ENCODE peak calls at places on chromosomes 4 and X, in eight cellular contexts. One of them, this sample, is unnamed. For H3K4me1, the result is how much of the 10 kb centered on the place peaks cover.

GRCh38 chr4:3690576-3691152 is 75.5 kb upstream of the ADRA2C start:
- DNase-seq in left ventricle myocardium inferior: no peak
- DNase-seq in adipocyte: no peak
- DNase-seq in CD4-positive, alpha-beta memory T cell: no peak
- DNase-seq in upper lobe of left lung: peak
- DNase-seq in PC-3: no peak
- DNase-seq in right lobe of liver: no peak
- DNase-seq in stomach: no peak
- DNase-seq in this sample: no peak

GRCh38 chr4:138007572-138007971 is 234.6 kb downstream of the SLC7A11 start:
- DNase-seq in left ventricle myocardium inferior: no peak
- DNase-seq in adipocyte: no peak
- DNase-seq in CD4-positive, alpha-beta memory T cell: no peak
- DNase-seq in upper lobe of left lung: no peak
- DNase-seq in PC-3: peak
- DNase-seq in right lobe of liver: no peak
- DNase-seq in stomach: no peak
- DNase-seq in this sample: no peak

GRCh38 chrX:18406531-18407266 is 18.7 kb upstream of the CDKL5 start:
- DNase-seq in left ventricle myocardium inferior: no peak
- DNase-seq in adipocyte: no peak
- DNase-seq in CD4-positive, alpha-beta memory T cell: no peak
- DNase-seq in upper lobe of left lung: no peak
- DNase-seq in PC-3: peak
- DNase-seq in right lobe of liver: no peak
- DNase-seq in stomach: no peak
- DNase-seq in this sample: no peak

GRCh38 chr4:140158234-140159030 is 4.4 kb upstream of the MAML3 start:
- DNase-seq in left ventricle myocardium inferior: no peak
- DNase-seq in adipocyte: peak
- DNase-seq in CD4-positive, alpha-beta memory T cell: no peak
- DNase-seq in upper lobe of left lung: no peak
- DNase-seq in PC-3: peak
- DNase-seq in right lobe of liver: peak
- DNase-seq in stomach: peak
- DNase-seq in this sample: peak

GRCh38 chr4:48133668-48134444 is at the start of gene TXK:
- DNase-seq in left ventricle myocardium inferior: no peak
- DNase-seq in adipocyte: peak
- DNase-seq in CD4-positive, alpha-beta memory T cell: peak
- DNase-seq in upper lobe of left lung: no peak
- DNase-seq in PC-3: no peak
- DNase-seq in right lobe of liver: no peak
- DNase-seq in stomach: no peak
- DNase-seq in this sample: no peak

GRCh38 chrX:69236641-69237040 is 71.4 kb upstream of the PJA1 start:
- DNase-seq in left ventricle myocardium inferior: no peak
- DNase-seq in adipocyte: no peak
- DNase-seq in CD4-positive, alpha-beta memory T cell: no peak
- DNase-seq in upper lobe of left lung: no peak
- DNase-seq in PC-3: no peak
- DNase-seq in right lobe of liver: no peak
- DNase-seq in stomach: no peak
- DNase-seq in this sample: no peak

GRCh38 chr4:130574215-130574614 is 1478.3 kb downstream of the C4orf33 start:
- DNase-seq in left ventricle myocardium inferior: no peak
- DNase-seq in adipocyte: no peak
- DNase-seq in CD4-positive, alpha-beta memory T cell: no peak
- DNase-seq in upper lobe of left lung: no peak
- DNase-seq in PC-3: no peak
- DNase-seq in right lobe of liver: no peak
- DNase-seq in stomach: no peak
- DNase-seq in this sample: no peak

GRCh38 chrX:149491812-149492211 is 13.3 kb downstream of the IDS start:
- DNase-seq in left ventricle myocardium inferior: no peak
- DNase-seq in adipocyte: no peak
- DNase-seq in CD4-positive, alpha-beta memory T cell: no peak
- DNase-seq in upper lobe of left lung: no peak
- DNase-seq in PC-3: no peak
- DNase-seq in right lobe of liver: no peak
- DNase-seq in stomach: no peak
- DNase-seq in this sample: peak

GRCh38 chrX:151801980-151802379 is 67.4 kb downstream of the CNGA2 start:
- DNase-seq in left ventricle myocardium inferior: no peak
- DNase-seq in adipocyte: no peak
- DNase-seq in CD4-positive, alpha-beta memory T cell: no peak
- DNase-seq in upper lobe of left lung: no peak
- DNase-seq in PC-3: no peak
- DNase-seq in right lobe of liver: no peak
- DNase-seq in stomach: no peak
- DNase-seq in this sample: no peak

GRCh38 chrX:77447339-77448149 is at the start of gene FGF16:
- DNase-seq in left ventricle myocardium inferior: no peak
- DNase-seq in adipocyte: peak
- DNase-seq in CD4-positive, alpha-beta memory T cell: peak
- DNase-seq in upper lobe of left lung: peak
- DNase-seq in PC-3: no peak
- DNase-seq in right lobe of liver: peak
- DNase-seq in stomach: no peak
- DNase-seq in this sample: no peak

GRCh38 chrX:68848189-68848940 is 19.5 kb downstream of the EFNB1 start:
- DNase-seq in left ventricle myocardium inferior: no peak
- DNase-seq in adipocyte: no peak
- DNase-seq in CD4-positive, alpha-beta memory T cell: no peak
- DNase-seq in upper lobe of left lung: no peak
- DNase-seq in PC-3: no peak
- DNase-seq in right lobe of liver: no peak
- DNase-seq in stomach: no peak
- DNase-seq in this sample: peak

GRCh38 chr4:187606581-187606980 is 389.0 kb upstream of the ZFP42 start:
- DNase-seq in left ventricle myocardium inferior: no peak
- DNase-seq in adipocyte: peak
- DNase-seq in CD4-positive, alpha-beta memory T cell: peak
- DNase-seq in upper lobe of left lung: no peak
- DNase-seq in PC-3: peak
- DNase-seq in right lobe of liver: no peak
- DNase-seq in stomach: no peak
- DNase-seq in this sample: peak

GRCh38 chr4:114791976-114792375 is 193.4 kb downstream of the UGT8 start:
- DNase-seq in left ventricle myocardium inferior: no peak
- DNase-seq in adipocyte: no peak
- DNase-seq in CD4-positive, alpha-beta memory T cell: no peak
- DNase-seq in upper lobe of left lung: no peak
- DNase-seq in PC-3: no peak
- DNase-seq in right lobe of liver: no peak
- DNase-seq in stomach: no peak
- DNase-seq in this sample: no peak

GRCh38 chr4:2172627-2173231 is 69.2 kb downstream of the HAUS3 start:
- DNase-seq in left ventricle myocardium inferior: no peak
- DNase-seq in adipocyte: no peak
- DNase-seq in CD4-positive, alpha-beta memory T cell: peak
- DNase-seq in upper lobe of left lung: no peak
- DNase-seq in PC-3: no peak
- DNase-seq in right lobe of liver: no peak
- DNase-seq in stomach: no peak
- DNase-seq in this sample: no peak

GRCh38 chr4:2174061-2174460 is 67.9 kb downstream of the HAUS3 start:
- DNase-seq in left ventricle myocardium inferior: no peak
- DNase-seq in adipocyte: no peak
- DNase-seq in CD4-positive, alpha-beta memory T cell: no peak
- DNase-seq in upper lobe of left lung: no peak
- DNase-seq in PC-3: no peak
- DNase-seq in right lobe of liver: no peak
- DNase-seq in stomach: no peak
- DNase-seq in this sample: no peak

GRCh38 chr4:2175990-2176698 is 65.8 kb downstream of the HAUS3 start:
- DNase-seq in left ventricle myocardium inferior: no peak
- DNase-seq in adipocyte: no peak
- DNase-seq in CD4-positive, alpha-beta memory T cell: no peak
- DNase-seq in upper lobe of left lung: no peak
- DNase-seq in PC-3: no peak
- DNase-seq in right lobe of liver: no peak
- DNase-seq in stomach: no peak
- DNase-seq in this sample: no peak

GRCh38 chr4:2168469-2169319 is 73.2 kb downstream of the HAUS3 start:
- DNase-seq in left ventricle myocardium inferior: no peak
- DNase-seq in adipocyte: no peak
- DNase-seq in CD4-positive, alpha-beta memory T cell: no peak
- DNase-seq in upper lobe of left lung: no peak
- DNase-seq in PC-3: peak
- DNase-seq in right lobe of liver: no peak
- DNase-seq in stomach: peak
- DNase-seq in this sample: peak

DNA sequence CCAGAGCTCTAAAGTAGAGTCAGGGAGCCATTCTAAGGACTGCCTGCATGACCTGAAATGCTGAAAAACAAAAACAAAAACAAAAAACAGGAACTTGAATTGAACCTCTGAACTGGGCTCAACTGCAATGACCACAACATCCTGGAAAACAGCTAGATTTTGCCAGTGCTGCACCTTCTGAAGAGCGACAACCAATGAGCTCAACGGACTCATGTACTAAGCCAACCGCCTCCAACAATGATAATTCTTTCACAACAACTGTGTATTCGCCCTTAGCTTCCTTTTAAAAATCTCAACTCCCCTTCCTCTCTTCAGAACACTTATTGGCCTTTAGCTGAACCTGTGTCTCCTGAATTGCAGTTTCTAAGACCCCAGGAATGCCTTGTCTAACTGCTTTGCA is 69.8 kb downstream of the HAUS3 start:
- DNase-seq in left ventricle myocardium inferior: no peak
- DNase-seq in adipocyte: no peak
- DNase-seq in CD4-positive, alpha-beta memory T cell: no peak
- DNase-seq in upper lobe of left lung: no peak
- DNase-seq in PC-3: no peak
- DNase-seq in right lobe of liver: no peak
- DNase-seq in stomach: no peak
- DNase-seq in this sample: no peak
- H3K4me1 ChIP-seq in left ventricle myocardium inferior: under half
- H3K4me1 ChIP-seq in adipocyte: under half
- H3K4me1 ChIP-seq in CD4-positive, alpha-beta memory T cell: under half
- H3K4me1 ChIP-seq in upper lobe of left lung: under half
- H3K4me1 ChIP-seq in PC-3: under half
- H3K4me1 ChIP-seq in right lobe of liver: under half
- H3K4me1 ChIP-seq in stomach: under half
- H3K4me1 ChIP-seq in this sample: under half

DNA sequence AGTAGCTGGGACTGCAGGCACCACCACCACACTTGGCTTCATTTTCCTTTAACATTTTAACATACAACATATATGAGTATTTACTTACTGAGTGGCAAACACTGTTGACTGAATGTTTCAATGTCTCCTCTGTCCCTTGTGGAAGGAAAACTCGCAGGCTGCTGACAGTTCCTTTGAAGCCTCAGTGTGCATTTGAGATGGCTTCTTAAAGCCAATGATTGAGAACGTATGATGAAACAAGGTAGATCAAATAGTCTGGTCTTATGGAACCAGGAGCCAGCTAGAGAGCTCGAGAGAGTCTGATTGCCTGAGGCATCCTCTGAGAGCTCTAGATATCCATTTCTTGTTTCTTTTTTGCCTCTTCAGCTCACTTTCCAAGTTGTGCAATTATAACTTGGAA is 43.0 kb upstream of the PDLIM3 start:
- DNase-seq in left ventricle myocardium inferior: no peak
- DNase-seq in adipocyte: no peak
- DNase-seq in CD4-positive, alpha-beta memory T cell: no peak
- DNase-seq in upper lobe of left lung: no peak
- DNase-seq in PC-3: no peak
- DNase-seq in right lobe of liver: no peak
- DNase-seq in stomach: no peak
- DNase-seq in this sample: no peak
- H3K4me1 ChIP-seq in left ventricle myocardium inferior: under half
- H3K4me1 ChIP-seq in adipocyte: under half
- H3K4me1 ChIP-seq in CD4-positive, alpha-beta memory T cell: under half
- H3K4me1 ChIP-seq in upper lobe of left lung: under half
- H3K4me1 ChIP-seq in PC-3: under half
- H3K4me1 ChIP-seq in right lobe of liver: under half
- H3K4me1 ChIP-seq in stomach: under half
- H3K4me1 ChIP-seq in this sample: under half

GRCh38 chr4:88008133-88008621 is 742 bp downstream of the PKD2 start:
- DNase-seq in left ventricle myocardium inferior: peak
- DNase-seq in adipocyte: peak
- DNase-seq in CD4-positive, alpha-beta memory T cell: peak
- DNase-seq in upper lobe of left lung: peak
- DNase-seq in PC-3: peak
- DNase-seq in right lobe of liver: peak
- DNase-seq in stomach: peak
- DNase-seq in this sample: peak
- H3K4me1 ChIP-seq in left ventricle myocardium inferior: under half
- H3K4me1 ChIP-seq in adipocyte: under half
- H3K4me1 ChIP-seq in CD4-positive, alpha-beta memory T cell: under half
- H3K4me1 ChIP-seq in upper lobe of left lung: under half
- H3K4me1 ChIP-seq in PC-3: under half
- H3K4me1 ChIP-seq in right lobe of liver: under half
- H3K4me1 ChIP-seq in stomach: under half
- H3K4me1 ChIP-seq in this sample: under half

DNA sequence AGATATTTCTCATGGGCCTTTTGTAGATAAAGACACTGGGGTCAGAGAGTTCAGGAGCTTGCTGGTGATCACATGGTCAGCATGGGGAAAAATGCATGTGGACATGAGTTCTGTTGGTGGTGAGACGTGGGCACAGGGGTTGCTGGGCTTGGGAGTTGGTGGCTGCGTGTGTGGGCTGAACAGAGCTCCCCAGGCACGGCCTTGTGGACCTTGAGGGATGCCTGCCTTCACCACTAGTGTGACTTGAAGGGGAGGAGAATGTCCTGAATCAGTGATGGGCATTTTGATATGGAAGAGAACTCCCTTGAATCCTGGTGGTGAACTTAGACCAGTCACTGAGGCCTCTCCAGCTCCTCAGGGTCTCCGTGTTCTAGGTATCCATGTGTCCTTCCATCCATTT is 8.9 kb downstream of the CD99 start:
- DNase-seq in left ventricle myocardium inferior: no peak
- DNase-seq in adipocyte: no peak
- DNase-seq in CD4-positive, alpha-beta memory T cell: no peak
- DNase-seq in upper lobe of left lung: no peak
- DNase-seq in PC-3: no peak
- DNase-seq in right lobe of liver: no peak
- DNase-seq in stomach: no peak
- DNase-seq in this sample: no peak
- H3K4me1 ChIP-seq in left ventricle myocardium inferior: half or more
- H3K4me1 ChIP-seq in adipocyte: under half
- H3K4me1 ChIP-seq in CD4-positive, alpha-beta memory T cell: half or more
- H3K4me1 ChIP-seq in upper lobe of left lung: half or more
- H3K4me1 ChIP-seq in PC-3: under half
- H3K4me1 ChIP-seq in right lobe of liver: under half
- H3K4me1 ChIP-seq in stomach: half or more
- H3K4me1 ChIP-seq in this sample: half or more